ENCODE peak calls at places on chromosomes 3 and 15, in ten cellular contexts. K, X, O, I, F, G, V, M, N and W are unnamed samples.

GRCh38 chr3:45182915-45183881 is 37.0 kb upstream of the CDCP1 start:
- DNase-seq in K (no peak), X (no peak), O (no peak), I (no peak), F (peak; percentile 63), G (no peak), V (peak; percentile 36), M (no peak), N (peak; percentile 56), W (peak; percentile 88)

GRCh38 chr3:99066863-99067262 is 165.4 kb upstream of the DCBLD2 start:
- DNase-seq in K (no peak), X (no peak), O (no peak), I (no peak), F (no peak), G (no peak), V (no peak), M (no peak), N (no peak), W (no peak)

GRCh38 chr15:38991126-38991525 is 426.5 kb upstream of the RASGRP1 start:
- DNase-seq in K (no peak), X (no peak), O (peak; percentile 0), I (no peak), F (peak; percentile 21), G (no peak), V (peak; percentile 9), M (no peak), N (no peak), W (no peak)

GRCh38 chr3:121998030-121998580 is 23.9 kb downstream of the ILDR1 start:
- DNase-seq in K (no peak), X (no peak), O (no peak), I (no peak), F (no peak), G (no peak), V (peak; percentile 20), M (no peak), N (no peak), W (no peak)

GRCh38 chr3:186217820-186218164 is 108.9 kb upstream of the ETV5 start:
- DNase-seq in K (no peak), X (no peak), O (no peak), I (no peak), F (no peak), G (no peak), V (no peak), M (no peak), N (no peak), W (no peak)

GRCh38 chr3:45679805-45680204 is 9.4 kb upstream of the SACM1L start:
- DNase-seq in K (no peak), X (no peak), O (no peak), I (no peak), F (no peak), G (no peak), V (no peak), M (no peak), N (no peak), W (no peak)

GRCh38 chr15:97881568-97881967 is 78.9 kb upstream of the ARRDC4 start:
- DNase-seq in K (no peak), X (no peak), O (no peak), I (no peak), F (no peak), G (no peak), V (no peak), M (no peak), N (no peak), W (no peak)

GRCh38 chr15:71195242-71195641 is 80.0 kb downstream of the THSD4 start:
- DNase-seq in K (no peak), X (no peak), O (no peak), I (no peak), F (peak; percentile 70), G (no peak), V (no peak), M (no peak), N (no peak), W (no peak)

GRCh38 chr3:113615976-113616375 is 80.5 kb downstream of the USF3 start:
- DNase-seq in K (no peak), X (no peak), O (no peak), I (no peak), F (no peak), G (no peak), V (no peak), M (no peak), N (no peak), W (no peak)

GRCh38 chr15:90291679-90292356 is 26.3 kb downstream of the NGRN start:
- DNase-seq in K (no peak), X (no peak), O (peak; percentile 91), I (no peak), F (peak; percentile 6), G (no peak), V (no peak), M (no peak), N (no peak), W (peak; percentile 53)

GRCh38 chr15:48645558-48646330 is at the start of gene FBN1:
- DNase-seq in K (no peak), X (no peak), O (no peak), I (no peak), F (peak; percentile 85), G (no peak), V (no peak), M (no peak), N (peak; percentile 90), W (peak; percentile 47)

GRCh38 chr3:42055291-42055690 is 35.9 kb upstream of the TRAK1 start:
- DNase-seq in K (no peak), X (no peak), O (no peak), I (no peak), F (no peak), G (no peak), V (no peak), M (no peak), N (no peak), W (no peak)

GRCh38 chr3:181710581-181711255 is 1.0 kb upstream of the SOX2 start:
- DNase-seq in K (no peak), X (no peak), O (no peak), I (no peak), F (no peak), G (no peak), V (no peak), M (no peak), N (peak; percentile 83), W (no peak)